ENCODE peak calls at places on chromosomes 12 and 14, in four cellular contexts. H, B, I and C are unnamed samples.

GRCh38 chr12:117890137-117890536 is 78.7 kb downstream of the KSR2 start:
- DNase-seq in H (no peak), B (no peak), I (no peak), C (no peak)

GRCh38 chr14:82689948-82690347 is 1156.3 kb upstream of the SEL1L start:
- DNase-seq in B (no peak), I (no peak), H (no peak), C (no peak)

GRCh38 chr14:68561531-68562007 is 231.3 kb downstream of the ZFP36L1 start:
- DNase-seq in I (no peak), H (no peak), B (no peak), C (no peak)

GRCh38 chr12:57133013-57133569 is 4.8 kb downstream of the LRP1 start:
- DNase-seq in I (no peak), B (no peak), H (no peak), C (no peak)

GRCh38 chr12:129310346-129310745 is 457.1 kb downstream of the GLT1D1 start:
- DNase-seq in I (no peak), B (no peak), H (no peak), C (no peak)

GRCh38 chr14:63647696-63648410 is 6.2 kb upstream of the WDR89 start:
- DNase-seq in H (no peak), I (no peak), B (no peak), C (no peak)

GRCh38 chr12:131755305-131756113 is 44.6 kb downstream of the SFSWAP start:
- DNase-seq in H (peak; percentile 3), B (no peak), I (no peak), C (no peak)

GRCh38 chr14:72311116-72311515 is 378.9 kb downstream of the RGS6 start:
- DNase-seq in I (no peak), H (no peak), B (no peak), C (no peak)

GRCh38 chr12:1836854-1837411 is 16.6 kb downstream of the LRTM2 start:
- DNase-seq in H (no peak), B (no peak), I (no peak), C (no peak)

GRCh38 chr12:85755760-85756159 is 80.4 kb downstream of the RASSF9 start:
- DNase-seq in B (no peak), H (no peak), I (no peak), C (no peak)

GRCh38 chr12:4589941-4590340 is 27.9 kb downstream of the DYRK4 start:
- DNase-seq in B (no peak), H (no peak), I (no peak), C (no peak)

GRCh38 chr14:90924618-90925345 is 108.6 kb upstream of the TTC7B start:
- DNase-seq in H (no peak), B (no peak), I (no peak), C (no peak)

GRCh38 chr12:67807808-67808207 is 159.3 kb downstream of the DYRK2 start:
- DNase-seq in H (no peak), I (no peak), B (no peak), C (no peak)

GRCh38 chr12:105330938-105331804 is 680 bp downstream of the C12orf75 start:
- DNase-seq in B (no peak), H (no peak), I (no peak), C (no peak)

GRCh38 chr12:13661005-13661887 is 320.2 kb downstream of the GRIN2B start:
- DNase-seq in H (peak; percentile 46), B (no peak), I (no peak), C (no peak)

GRCh38 chr14:79659995-79660975 is 551.0 kb downstream of the DIO2 start:
- DNase-seq in B (no peak), H (no peak), I (no peak), C (no peak)

GRCh38 chr12:102508052-102508451 is 27.7 kb upstream of the IGF1 start:
- DNase-seq in B (no peak), I (no peak), H (no peak), C (no peak)

GRCh38 chr12:56874821-56875220 is 59.4 kb downstream of the SDR9C7 start:
- DNase-seq in I (no peak), H (no peak), B (no peak), C (no peak)

GRCh38 chr12:66915312-66915904 is 236.5 kb upstream of the GRIP1 start:
- DNase-seq in B (no peak), I (no peak), H (no peak), C (no peak)

GRCh38 chr12:111741235-111741812 is 25.4 kb upstream of the ALDH2 start:
- DNase-seq in B (no peak), H (no peak), I (no peak), C (no peak)

GRCh38 chr14:101705733-101706508 is 55.6 kb upstream of the PPP2R5C start:
- DNase-seq in H (no peak), I (no peak), B (peak; percentile 51), C (no peak)

GRCh38 chr12:55940065-55940732 is 9.2 kb downstream of the DGKA start:
- DNase-seq in B (peak; percentile 67), H (peak; percentile 40), I (peak; percentile 87), C (no peak)

GRCh38 chr12:27486986-27487385 is 37.0 kb upstream of the PPFIBP1 start:
- DNase-seq in B (no peak), I (no peak), H (no peak), C (no peak)

GRCh38 chr12:31324845-31325523 is 966 bp downstream of the SINHCAF start:
- DNase-seq in H (peak; percentile 48), I (no peak), B (peak; percentile 39), C (no peak)

GRCh38 chr12:78156751-78157150 is 326.1 kb downstream of the NAV3 start:
- DNase-seq in H (no peak), B (no peak), I (no peak), C (no peak)

GRCh38 chr12:17992002-17992656 is 97.9 kb downstream of the RERGL start:
- DNase-seq in B (no peak), H (peak; percentile 36), I (no peak), C (no peak)

GRCh38 chr12:106459124-106459523 is 101.6 kb downstream of the POLR3B start:
- DNase-seq in H (no peak), B (no peak), I (no peak), C (no peak)

GRCh38 chr14:99516156-99517045 is 35.2 kb downstream of the CCNK start:
- DNase-seq in H (no peak), I (no peak), B (no peak), C (no peak)

GRCh38 chr12:121455766-121456420 is 56.0 kb downstream of the RNF34 start:
- DNase-seq in H (no peak), B (no peak), I (no peak), C (no peak)

GRCh38 chr14:73269729-73270651 is 32.7 kb downstream of the PAPLN start:
- DNase-seq in H (peak; percentile 11), I (no peak), B (no peak), C (no peak)

GRCh38 chr12:64691227-64691792 is 67.9 kb downstream of the GNS start:
- DNase-seq in B (no peak), I (no peak), H (peak; percentile 67), C (no peak)

GRCh38 chr12:67367843-67368242 is 98.7 kb downstream of the CAND1 start:
- DNase-seq in B (no peak), I (no peak), H (no peak), C (no peak)

GRCh38 chr14:79493081-79493652 is 718.1 kb downstream of the DIO2 start:
- DNase-seq in I (no peak), B (no peak), H (no peak), C (no peak)

GRCh38 chr14:92613008-92613658 is 99.6 kb downstream of the RIN3 start:
- DNase-seq in B (peak; percentile 51), I (peak; percentile 50), H (no peak), C (no peak)

GRCh38 chr12:116380066-116380465 is 102.6 kb upstream of the MED13L start:
- DNase-seq in B (no peak), I (no peak), H (no peak), C (no peak)